ENCODE peak calls at places on chromosome 7, in eight cellular contexts. One of them, this sample, is unnamed.

GRCh38 chr7:134378562-134378961 is 61.8 kb upstream of the SLC35B4 start:
- DNase-seq in HEK293T: no peak
- DNase-seq in WERI-Rb-1: no peak
- DNase-seq in activated naive CD4-positive, alpha-beta T cell treated with anti-CD3 and anti-CD28 coated beads for 36 hours: no peak
- DNase-seq in GM12892: no peak
- DNase-seq in nucleus accumbens: no peak
- DNase-seq in T-helper 1 cell: no peak
- DNase-seq in fibroblast of mammary gland: no peak
- DNase-seq in this sample: no peak

GRCh38 chr7:49791089-49791741 is 17.8 kb downstream of the VWC2 start:
- DNase-seq in HEK293T: no peak
- DNase-seq in WERI-Rb-1: peak
- DNase-seq in activated naive CD4-positive, alpha-beta T cell treated with anti-CD3 and anti-CD28 coated beads for 36 hours: peak
- DNase-seq in GM12892: no peak
- DNase-seq in nucleus accumbens: no peak
- DNase-seq in T-helper 1 cell: peak
- DNase-seq in fibroblast of mammary gland: no peak
- DNase-seq in this sample: peak

GRCh38 chr7:158559356-158559755 is 28.3 kb downstream of the PTPRN2 start:
- DNase-seq in HEK293T: no peak
- DNase-seq in WERI-Rb-1: no peak
- DNase-seq in activated naive CD4-positive, alpha-beta T cell treated with anti-CD3 and anti-CD28 coated beads for 36 hours: no peak
- DNase-seq in GM12892: no peak
- DNase-seq in nucleus accumbens: no peak
- DNase-seq in T-helper 1 cell: no peak
- DNase-seq in fibroblast of mammary gland: no peak
- DNase-seq in this sample: no peak

GRCh38 chr7:54860003-54860775 is 101.2 kb upstream of the SEC61G start:
- DNase-seq in HEK293T: no peak
- DNase-seq in WERI-Rb-1: no peak
- DNase-seq in activated naive CD4-positive, alpha-beta T cell treated with anti-CD3 and anti-CD28 coated beads for 36 hours: no peak
- DNase-seq in GM12892: no peak
- DNase-seq in nucleus accumbens: no peak
- DNase-seq in T-helper 1 cell: no peak
- DNase-seq in fibroblast of mammary gland: no peak
- DNase-seq in this sample: no peak

GRCh38 chr7:32036557-32036956 is 33.6 kb downstream of the PDE1C start:
- DNase-seq in HEK293T: no peak
- DNase-seq in WERI-Rb-1: no peak
- DNase-seq in activated naive CD4-positive, alpha-beta T cell treated with anti-CD3 and anti-CD28 coated beads for 36 hours: no peak
- DNase-seq in GM12892: no peak
- DNase-seq in nucleus accumbens: no peak
- DNase-seq in T-helper 1 cell: peak
- DNase-seq in fibroblast of mammary gland: peak
- DNase-seq in this sample: no peak

GRCh38 chr7:139681463-139681755 is 96.4 kb downstream of the HIPK2 start:
- DNase-seq in HEK293T: no peak
- DNase-seq in WERI-Rb-1: no peak
- DNase-seq in activated naive CD4-positive, alpha-beta T cell treated with anti-CD3 and anti-CD28 coated beads for 36 hours: no peak
- DNase-seq in GM12892: no peak
- DNase-seq in nucleus accumbens: no peak
- DNase-seq in T-helper 1 cell: no peak
- DNase-seq in fibroblast of mammary gland: no peak
- DNase-seq in this sample: no peak

GRCh38 chr7:108450160-108450559 is 6.1 kb downstream of the NRCAM start:
- DNase-seq in HEK293T: no peak
- DNase-seq in WERI-Rb-1: no peak
- DNase-seq in activated naive CD4-positive, alpha-beta T cell treated with anti-CD3 and anti-CD28 coated beads for 36 hours: no peak
- DNase-seq in GM12892: no peak
- DNase-seq in nucleus accumbens: no peak
- DNase-seq in T-helper 1 cell: no peak
- DNase-seq in fibroblast of mammary gland: no peak
- DNase-seq in this sample: no peak

GRCh38 chr7:4103352-4104091 is 578.6 kb upstream of the FOXK1 start:
- DNase-seq in HEK293T: peak
- DNase-seq in WERI-Rb-1: no peak
- DNase-seq in activated naive CD4-positive, alpha-beta T cell treated with anti-CD3 and anti-CD28 coated beads for 36 hours: no peak
- DNase-seq in GM12892: no peak
- DNase-seq in nucleus accumbens: no peak
- DNase-seq in T-helper 1 cell: no peak
- DNase-seq in fibroblast of mammary gland: no peak
- DNase-seq in this sample: peak

GRCh38 chr7:151541709-151542499 is 22.2 kb upstream of the RHEB start:
- DNase-seq in HEK293T: no peak
- DNase-seq in WERI-Rb-1: no peak
- DNase-seq in activated naive CD4-positive, alpha-beta T cell treated with anti-CD3 and anti-CD28 coated beads for 36 hours: no peak
- DNase-seq in GM12892: no peak
- DNase-seq in nucleus accumbens: no peak
- DNase-seq in T-helper 1 cell: no peak
- DNase-seq in fibroblast of mammary gland: no peak
- DNase-seq in this sample: no peak

GRCh38 chr7:102985176-102985783 is 72.5 kb downstream of the LRRC17 start:
- DNase-seq in HEK293T: no peak
- DNase-seq in WERI-Rb-1: no peak
- DNase-seq in activated naive CD4-positive, alpha-beta T cell treated with anti-CD3 and anti-CD28 coated beads for 36 hours: no peak
- DNase-seq in GM12892: no peak
- DNase-seq in nucleus accumbens: no peak
- DNase-seq in T-helper 1 cell: no peak
- DNase-seq in fibroblast of mammary gland: peak
- DNase-seq in this sample: no peak

GRCh38 chr7:96055717-96056116 is 266.2 kb downstream of the SLC25A13 start:
- DNase-seq in HEK293T: no peak
- DNase-seq in WERI-Rb-1: no peak
- DNase-seq in activated naive CD4-positive, alpha-beta T cell treated with anti-CD3 and anti-CD28 coated beads for 36 hours: no peak
- DNase-seq in GM12892: no peak
- DNase-seq in nucleus accumbens: no peak
- DNase-seq in T-helper 1 cell: no peak
- DNase-seq in fibroblast of mammary gland: no peak
- DNase-seq in this sample: no peak

GRCh38 chr7:85600425-85600824 is 413.6 kb upstream of the SEMA3D start:
- DNase-seq in HEK293T: no peak
- DNase-seq in WERI-Rb-1: no peak
- DNase-seq in activated naive CD4-positive, alpha-beta T cell treated with anti-CD3 and anti-CD28 coated beads for 36 hours: no peak
- DNase-seq in GM12892: no peak
- DNase-seq in nucleus accumbens: no peak
- DNase-seq in T-helper 1 cell: no peak
- DNase-seq in fibroblast of mammary gland: no peak
- DNase-seq in this sample: no peak

GRCh38 chr7:17706734-17707133 is 233.6 kb downstream of the SNX13 start:
- DNase-seq in HEK293T: peak
- DNase-seq in WERI-Rb-1: peak
- DNase-seq in activated naive CD4-positive, alpha-beta T cell treated with anti-CD3 and anti-CD28 coated beads for 36 hours: peak
- DNase-seq in GM12892: peak
- DNase-seq in nucleus accumbens: no peak
- DNase-seq in T-helper 1 cell: peak
- DNase-seq in fibroblast of mammary gland: peak
- DNase-seq in this sample: peak

GRCh38 chr7:116551692-116552091 is 26.9 kb downstream of the CAV1 start:
- DNase-seq in HEK293T: no peak
- DNase-seq in WERI-Rb-1: no peak
- DNase-seq in activated naive CD4-positive, alpha-beta T cell treated with anti-CD3 and anti-CD28 coated beads for 36 hours: no peak
- DNase-seq in GM12892: no peak
- DNase-seq in nucleus accumbens: no peak
- DNase-seq in T-helper 1 cell: no peak
- DNase-seq in fibroblast of mammary gland: no peak
- DNase-seq in this sample: no peak

GRCh38 chr7:92845736-92846135 is 9.4 kb upstream of the CDK6 start:
- DNase-seq in HEK293T: no peak
- DNase-seq in WERI-Rb-1: no peak
- DNase-seq in activated naive CD4-positive, alpha-beta T cell treated with anti-CD3 and anti-CD28 coated beads for 36 hours: no peak
- DNase-seq in GM12892: no peak
- DNase-seq in nucleus accumbens: no peak
- DNase-seq in T-helper 1 cell: no peak
- DNase-seq in fibroblast of mammary gland: no peak
- DNase-seq in this sample: no peak

GRCh38 chr7:159141159-159141558 is 3.5 kb downstream of the VIPR2 start:
- DNase-seq in HEK293T: no peak
- DNase-seq in WERI-Rb-1: no peak
- DNase-seq in activated naive CD4-positive, alpha-beta T cell treated with anti-CD3 and anti-CD28 coated beads for 36 hours: no peak
- DNase-seq in GM12892: no peak
- DNase-seq in nucleus accumbens: no peak
- DNase-seq in T-helper 1 cell: no peak
- DNase-seq in fibroblast of mammary gland: no peak
- DNase-seq in this sample: no peak

GRCh38 chr7:45220846-45221245 is 63.3 kb downstream of the RAMP3 start:
- DNase-seq in HEK293T: no peak
- DNase-seq in WERI-Rb-1: no peak
- DNase-seq in activated naive CD4-positive, alpha-beta T cell treated with anti-CD3 and anti-CD28 coated beads for 36 hours: no peak
- DNase-seq in GM12892: no peak
- DNase-seq in nucleus accumbens: no peak
- DNase-seq in T-helper 1 cell: no peak
- DNase-seq in fibroblast of mammary gland: no peak
- DNase-seq in this sample: no peak

GRCh38 chr7:84682543-84682942 is 488.0 kb upstream of the SEMA3A start:
- DNase-seq in HEK293T: no peak
- DNase-seq in WERI-Rb-1: no peak
- DNase-seq in activated naive CD4-positive, alpha-beta T cell treated with anti-CD3 and anti-CD28 coated beads for 36 hours: no peak
- DNase-seq in GM12892: no peak
- DNase-seq in nucleus accumbens: no peak
- DNase-seq in T-helper 1 cell: no peak
- DNase-seq in fibroblast of mammary gland: no peak
- DNase-seq in this sample: no peak

GRCh38 chr7:67493386-67493785 is 496.8 kb downstream of the TYW1 start:
- DNase-seq in HEK293T: no peak
- DNase-seq in WERI-Rb-1: peak
- DNase-seq in activated naive CD4-positive, alpha-beta T cell treated with anti-CD3 and anti-CD28 coated beads for 36 hours: no peak
- DNase-seq in GM12892: no peak
- DNase-seq in nucleus accumbens: no peak
- DNase-seq in T-helper 1 cell: no peak
- DNase-seq in fibroblast of mammary gland: no peak
- DNase-seq in this sample: no peak

GRCh38 chr7:39589323-39590111 is 23.3 kb downstream of the YAE1 start:
- DNase-seq in HEK293T: peak
- DNase-seq in WERI-Rb-1: no peak
- DNase-seq in activated naive CD4-positive, alpha-beta T cell treated with anti-CD3 and anti-CD28 coated beads for 36 hours: peak
- DNase-seq in GM12892: no peak
- DNase-seq in nucleus accumbens: no peak
- DNase-seq in T-helper 1 cell: peak
- DNase-seq in fibroblast of mammary gland: peak
- DNase-seq in this sample: no peak

GRCh38 chr7:55568613-55569268 is 3.6 kb downstream of the VOPP1 start:
- DNase-seq in HEK293T: no peak
- DNase-seq in WERI-Rb-1: no peak
- DNase-seq in activated naive CD4-positive, alpha-beta T cell treated with anti-CD3 and anti-CD28 coated beads for 36 hours: no peak
- DNase-seq in GM12892: no peak
- DNase-seq in nucleus accumbens: no peak
- DNase-seq in T-helper 1 cell: no peak
- DNase-seq in fibroblast of mammary gland: no peak
- DNase-seq in this sample: no peak

GRCh38 chr7:39054731-39055130 is 77.0 kb downstream of the POU6F2 start:
- DNase-seq in HEK293T: no peak
- DNase-seq in WERI-Rb-1: no peak
- DNase-seq in activated naive CD4-positive, alpha-beta T cell treated with anti-CD3 and anti-CD28 coated beads for 36 hours: no peak
- DNase-seq in GM12892: no peak
- DNase-seq in nucleus accumbens: no peak
- DNase-seq in T-helper 1 cell: no peak
- DNase-seq in fibroblast of mammary gland: no peak
- DNase-seq in this sample: no peak

GRCh38 chr7:34044734-34045353 is 139.5 kb downstream of the BMPER start:
- DNase-seq in HEK293T: no peak
- DNase-seq in WERI-Rb-1: no peak
- DNase-seq in activated naive CD4-positive, alpha-beta T cell treated with anti-CD3 and anti-CD28 coated beads for 36 hours: no peak
- DNase-seq in GM12892: no peak
- DNase-seq in nucleus accumbens: no peak
- DNase-seq in T-helper 1 cell: no peak
- DNase-seq in fibroblast of mammary gland: no peak
- DNase-seq in this sample: no peak

GRCh38 chr7:96667026-96667425 is 42.6 kb downstream of the SEM1 start:
- DNase-seq in HEK293T: no peak
- DNase-seq in WERI-Rb-1: no peak
- DNase-seq in activated naive CD4-positive, alpha-beta T cell treated with anti-CD3 and anti-CD28 coated beads for 36 hours: no peak
- DNase-seq in GM12892: no peak
- DNase-seq in nucleus accumbens: no peak
- DNase-seq in T-helper 1 cell: no peak
- DNase-seq in fibroblast of mammary gland: no peak
- DNase-seq in this sample: no peak

GRCh38 chr7:138804618-138805017 is 6.6 kb upstream of the ATP6V0A4 start:
- DNase-seq in HEK293T: no peak
- DNase-seq in WERI-Rb-1: no peak
- DNase-seq in activated naive CD4-positive, alpha-beta T cell treated with anti-CD3 and anti-CD28 coated beads for 36 hours: no peak
- DNase-seq in GM12892: no peak
- DNase-seq in nucleus accumbens: no peak
- DNase-seq in T-helper 1 cell: peak
- DNase-seq in fibroblast of mammary gland: no peak
- DNase-seq in this sample: no peak

GRCh38 chr7:19674266-19674960 is 34.4 kb downstream of the POLR1F start:
- DNase-seq in HEK293T: no peak
- DNase-seq in WERI-Rb-1: no peak
- DNase-seq in activated naive CD4-positive, alpha-beta T cell treated with anti-CD3 and anti-CD28 coated beads for 36 hours: no peak
- DNase-seq in GM12892: no peak
- DNase-seq in nucleus accumbens: no peak
- DNase-seq in T-helper 1 cell: no peak
- DNase-seq in fibroblast of mammary gland: peak
- DNase-seq in this sample: no peak

GRCh38 chr7:83925860-83926259 is 268.7 kb downstream of the SEMA3A start:
- DNase-seq in HEK293T: no peak
- DNase-seq in WERI-Rb-1: no peak
- DNase-seq in activated naive CD4-positive, alpha-beta T cell treated with anti-CD3 and anti-CD28 coated beads for 36 hours: no peak
- DNase-seq in GM12892: no peak
- DNase-seq in nucleus accumbens: no peak
- DNase-seq in T-helper 1 cell: no peak
- DNase-seq in fibroblast of mammary gland: peak
- DNase-seq in this sample: no peak

GRCh38 chr7:45921381-45921698 is 268 bp upstream of the IGFBP3 start:
- DNase-seq in HEK293T: no peak
- DNase-seq in WERI-Rb-1: no peak
- DNase-seq in activated naive CD4-positive, alpha-beta T cell treated with anti-CD3 and anti-CD28 coated beads for 36 hours: no peak
- DNase-seq in GM12892: no peak
- DNase-seq in nucleus accumbens: no peak
- DNase-seq in T-helper 1 cell: no peak
- DNase-seq in fibroblast of mammary gland: no peak
- DNase-seq in this sample: no peak

GRCh38 chr7:131166066-131166465 is 161.6 kb upstream of the MKLN1 start:
- DNase-seq in HEK293T: no peak
- DNase-seq in WERI-Rb-1: no peak
- DNase-seq in activated naive CD4-positive, alpha-beta T cell treated with anti-CD3 and anti-CD28 coated beads for 36 hours: no peak
- DNase-seq in GM12892: no peak
- DNase-seq in nucleus accumbens: no peak
- DNase-seq in T-helper 1 cell: no peak
- DNase-seq in fibroblast of mammary gland: peak
- DNase-seq in this sample: no peak

GRCh38 chr7:47537716-47538640 is 43.9 kb downstream of the TNS3 start:
- DNase-seq in HEK293T: no peak
- DNase-seq in WERI-Rb-1: no peak
- DNase-seq in activated naive CD4-positive, alpha-beta T cell treated with anti-CD3 and anti-CD28 coated beads for 36 hours: no peak
- DNase-seq in GM12892: no peak
- DNase-seq in nucleus accumbens: no peak
- DNase-seq in T-helper 1 cell: no peak
- DNase-seq in fibroblast of mammary gland: no peak
- DNase-seq in this sample: no peak

GRCh38 chr7:73703985-73704639 is 15.4 kb downstream of the STX1A start:
- DNase-seq in HEK293T: peak
- DNase-seq in WERI-Rb-1: peak
- DNase-seq in activated naive CD4-positive, alpha-beta T cell treated with anti-CD3 and anti-CD28 coated beads for 36 hours: peak
- DNase-seq in GM12892: no peak
- DNase-seq in nucleus accumbens: no peak
- DNase-seq in T-helper 1 cell: peak
- DNase-seq in fibroblast of mammary gland: peak
- DNase-seq in this sample: peak

GRCh38 chr7:82404647-82405046 is 38.9 kb downstream of the CACNA2D1 start:
- DNase-seq in HEK293T: no peak
- DNase-seq in WERI-Rb-1: no peak
- DNase-seq in activated naive CD4-positive, alpha-beta T cell treated with anti-CD3 and anti-CD28 coated beads for 36 hours: no peak
- DNase-seq in GM12892: no peak
- DNase-seq in nucleus accumbens: no peak
- DNase-seq in T-helper 1 cell: no peak
- DNase-seq in fibroblast of mammary gland: no peak
- DNase-seq in this sample: no peak

GRCh38 chr7:121107923-121108498 is 119.5 kb downstream of the CPED1 start:
- DNase-seq in HEK293T: peak
- DNase-seq in WERI-Rb-1: no peak
- DNase-seq in activated naive CD4-positive, alpha-beta T cell treated with anti-CD3 and anti-CD28 coated beads for 36 hours: no peak
- DNase-seq in GM12892: no peak
- DNase-seq in nucleus accumbens: no peak
- DNase-seq in T-helper 1 cell: peak
- DNase-seq in fibroblast of mammary gland: peak
- DNase-seq in this sample: peak

GRCh38 chr7:124701955-124702354 is 63.6 kb downstream of the GPR37 start:
- DNase-seq in HEK293T: peak
- DNase-seq in WERI-Rb-1: no peak
- DNase-seq in activated naive CD4-positive, alpha-beta T cell treated with anti-CD3 and anti-CD28 coated beads for 36 hours: no peak
- DNase-seq in GM12892: no peak
- DNase-seq in nucleus accumbens: no peak
- DNase-seq in T-helper 1 cell: no peak
- DNase-seq in fibroblast of mammary gland: no peak
- DNase-seq in this sample: no peak

This sample was measured in OCI-LY7.